ENCODE peak calls at places on chromosome 11, in four cellular contexts. H is NB4, E is esophagus muscularis mucosa, R is dorsolateral prefrontal cortex. Y is an unnamed sample.

GRCh38 chr11:122362381-122362780 is 246.4 kb upstream of the BLID start:
- DNase-seq in H (no peak), E (no peak), R (no peak), Y (peak; percentile 25)

GRCh38 chr11:46001427-46002049 is 79.1 kb downstream of the LARGE2 start:
- DNase-seq in H (no peak), E (no peak), R (no peak), Y (peak; percentile 80)

GRCh38 chr11:83816572-83817187 is 530.5 kb upstream of the CCDC90B start:
- DNase-seq in H (peak; percentile 39), E (no peak), R (no peak), Y (peak; percentile 26)

GRCh38 chr11:114433376-114433775 is 5.9 kb upstream of the REXO2 start:
- DNase-seq in H (no peak), E (no peak), R (no peak), Y (no peak)

GRCh38 chr11:17388609-17389204 is at the start of gene KCNJ11:
- DNase-seq in H (no peak), E (no peak), R (no peak), Y (no peak)

GRCh38 chr11:88183233-88183632 is 8.0 kb upstream of the RAB38 start:
- DNase-seq in H (no peak), E (no peak), R (no peak), Y (no peak)

GRCh38 chr11:73388241-73389133 is 12.3 kb downstream of the RELT start:
- DNase-seq in H (peak; percentile 54), E (no peak), R (no peak), Y (no peak)

GRCh38 chr11:29029452-29029851 is 921.3 kb downstream of the METTL15 start:
- DNase-seq in H (no peak), E (no peak), R (no peak), Y (no peak)

GRCh38 chr11:11078344-11078743 is 220.5 kb upstream of the ZBED5 start:
- DNase-seq in H (no peak), E (no peak), R (no peak), Y (peak; percentile 19)
- TF ChIP-seq CTCF in H (no peak), E (no peak), R (no peak), Y (no peak)

GRCh38 chr11:65884716-65885092 is 3.6 kb downstream of the FIBP start:
- DNase-seq in H (peak; percentile 88), E (no peak), R (peak; percentile 78), Y (peak; percentile 67)

GRCh38 chr11:65885231-65885630 is 3.0 kb downstream of the FIBP start:
- DNase-seq in H (no peak), E (no peak), R (no peak), Y (no peak)

GRCh38 chr11:65882191-65883057 is 2.8 kb downstream of the CTSW start:
- DNase-seq in H (no peak), E (no peak), R (peak; percentile 39), Y (no peak)

GRCh38 chr11:65883058-65883761 is 3.6 kb downstream of the CTSW start:
- DNase-seq in H (no peak), E (no peak), R (no peak), Y (no peak)

DNA sequence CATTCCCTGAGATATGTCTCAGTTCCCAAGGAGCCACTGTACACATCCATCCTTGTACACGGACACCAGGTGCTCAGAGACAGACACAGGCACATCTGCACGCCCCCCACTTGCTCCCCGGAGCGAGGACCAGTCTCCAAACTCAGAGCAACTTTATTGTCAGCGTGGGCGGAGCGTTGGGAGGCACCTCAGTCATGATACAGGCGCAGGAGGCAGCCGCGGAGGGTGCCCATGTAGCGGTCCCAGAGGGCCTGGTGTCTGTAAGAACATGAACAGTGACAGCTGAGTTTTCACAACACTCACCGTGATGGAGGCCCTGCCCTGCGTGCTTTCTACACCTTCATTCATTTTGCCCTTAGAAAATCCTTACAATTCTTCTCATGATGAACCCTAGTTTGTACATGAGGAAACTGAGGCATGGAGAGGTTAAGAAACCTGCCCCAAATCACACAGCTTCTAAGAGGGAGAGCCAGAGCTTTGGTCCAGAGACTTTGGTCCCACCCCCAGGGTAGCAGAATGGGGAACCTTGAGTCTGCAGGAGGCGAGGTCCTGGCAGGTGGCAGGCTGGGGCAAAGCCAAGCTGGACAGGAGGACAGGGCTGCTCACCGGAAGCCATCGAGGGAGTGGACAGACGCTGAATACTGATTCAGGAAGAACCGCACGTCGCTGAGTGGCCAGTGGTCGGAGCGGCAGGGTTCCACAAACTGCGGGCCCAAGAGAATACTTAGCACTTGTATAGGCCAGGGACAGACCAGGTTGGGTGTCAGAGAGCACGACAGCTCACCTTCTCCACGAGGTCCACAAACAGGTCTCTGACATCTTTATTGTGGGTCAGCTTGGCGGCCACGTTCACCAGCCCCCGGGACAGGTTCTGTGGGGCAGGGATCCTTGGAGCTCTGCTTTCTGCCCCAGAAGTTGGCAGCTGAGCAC is 4.2 kb downstream of the FIBP start:
- DNase-seq in H (no peak), E (no peak), R (no peak), Y (no peak)
- H3K4me3 ChIP-seq in H (no peak overlapping the region), E (no peak overlapping the region), R (no peak overlapping the region), Y (no peak overlapping the region)

GRCh38 chr11:110367571-110367970 is 62.2 kb upstream of the FDX1 start:
- DNase-seq in H (no peak), E (no peak), R (no peak), Y (no peak)
- TF ChIP-seq CTCF in H (no peak), E (peak; percentile 16), R (peak; percentile 61), Y (no peak)

GRCh38 chr11:65417702-65418430 is 4.7 kb upstream of the NEAT1 start:
- DNase-seq in H (peak; percentile 29), E (no peak), R (peak; percentile 61), Y (peak; percentile 46)
- H3K4me3 ChIP-seq in H (no peak overlapping the region), E (peak overlapping the region; percentile 71), R (peak overlapping the region; percentile 44), Y (peak overlapping the region; percentile 56)

Y was measured in AG10803.